ENCODE peak calls at places on chromosomes 12 and 14, in six cellular contexts. D is NCI-H774, N is NCI-H82, R is frontal cortex, G is NCI-H524, I is hepatic stellate cell. M is an unnamed sample.

GRCh38 chr12:131736807-131737484 is 26.1 kb downstream of the SFSWAP start:
- DNase-seq in D (no peak), N (no peak), R (no peak), G (no peak), I (peak; percentile 75), M (no peak)

GRCh38 chr12:104699489-104700194 is 242.9 kb downstream of the CHST11 start:
- DNase-seq in D (no peak), N (no peak), R (no peak), G (no peak), I (peak; percentile 22), M (no peak)

GRCh38 chr12:120687570-120688289 is 781 bp downstream of the MLEC start:
- DNase-seq in D (no peak), N (peak; percentile 53), R (no peak), G (no peak), I (no peak), M (peak; percentile 43)

GRCh38 chr14:24179961-24180726 is 8.3 kb downstream of the REC8 start:
- DNase-seq in D (no peak), N (no peak), R (peak; percentile 59), G (no peak), I (no peak), M (no peak)

GRCh38 chr12:45128637-45129036 is 77.7 kb upstream of the DBX2 start:
- DNase-seq in D (no peak), N (no peak), R (no peak), G (no peak), I (no peak), M (no peak)

GRCh38 chr12:15534870-15535269 is 212.6 kb downstream of the PTPRO start:
- DNase-seq in D (no peak), N (no peak), R (no peak), G (no peak), I (no peak), M (no peak)

GRCh38 chr12:59185291-59185690 is 265.0 kb upstream of the LRIG3 start:
- DNase-seq in D (no peak), N (no peak), R (no peak), G (no peak), I (no peak), M (no peak)

GRCh38 chr12:67772276-67773169 is 124.0 kb downstream of the DYRK2 start:
- DNase-seq in D (peak; percentile 46), N (peak; percentile 96), R (peak; percentile 53), G (peak; percentile 71), I (peak; percentile 71), M (no peak)

GRCh38 chr12:75476076-75476475 is 4.5 kb upstream of the GLIPR1 start:
- DNase-seq in D (no peak), N (no peak), R (no peak), G (no peak), I (no peak), M (peak; percentile 36)

GRCh38 chr12:64673490-64674169 is 63.3 kb downstream of the RASSF3 start:
- DNase-seq in D (no peak), N (peak; percentile 69), R (no peak), G (peak; percentile 49), I (no peak), M (no peak)

GRCh38 chr12:8036366-8036765 is 3.9 kb downstream of the FOXJ2 start:
- DNase-seq in D (no peak), N (no peak), R (no peak), G (no peak), I (no peak), M (no peak)

GRCh38 chr14:32985881-32986280 is 47.2 kb downstream of the NPAS3 start:
- DNase-seq in D (no peak), N (no peak), R (no peak), G (no peak), I (no peak), M (no peak)

GRCh38 chr12:59040651-59041050 is 120.3 kb upstream of the LRIG3 start:
- DNase-seq in D (no peak), N (no peak), R (no peak), G (no peak), I (peak; percentile 43), M (no peak)

GRCh38 chr12:7498832-7499231 is 4.7 kb downstream of the CD163 start:
- DNase-seq in D (no peak), N (no peak), R (peak; percentile 4), G (no peak), I (peak; percentile 32), M (no peak)

GRCh38 chr12:50734409-50735263 is 29.3 kb upstream of the ATF1 start:
- DNase-seq in D (peak; percentile 11), N (peak; percentile 69), R (peak; percentile 34), G (peak; percentile 40), I (peak; percentile 27), M (peak; percentile 2)

GRCh38 chr12:20050166-20050565 is 318.2 kb upstream of the PDE3A start:
- DNase-seq in D (peak; percentile 44), N (no peak), R (no peak), G (no peak), I (no peak), M (no peak)

GRCh38 chr12:58034311-58034710 is 92.9 kb downstream of the ATP23 start:
- DNase-seq in D (no peak), N (no peak), R (no peak), G (no peak), I (no peak), M (no peak)

GRCh38 chr12:113674996-113675395 is 203.3 kb upstream of the LHX5 start:
- DNase-seq in D (no peak), N (no peak), R (no peak), G (no peak), I (no peak), M (no peak)

GRCh38 chr12:104627975-104628322 is 171.2 kb downstream of the CHST11 start:
- DNase-seq in D (no peak), N (peak; percentile 96), R (no peak), G (peak; percentile 87), I (no peak), M (no peak)

GRCh38 chr14:96242126-96242525 is 13.9 kb upstream of the BDKRB1 start:
- DNase-seq in D (no peak), N (no peak), R (no peak), G (no peak), I (no peak), M (no peak)

GRCh38 chr12:44774815-44775411 is 101.2 kb downstream of the NELL2 start:
- DNase-seq in D (no peak), N (peak; percentile 34), R (no peak), G (peak; percentile 6), I (no peak), M (peak; percentile 49)

GRCh38 chr12:16198884-16199283 is 78.6 kb downstream of the SLC15A5 start:
- DNase-seq in D (no peak), N (peak; percentile 69), R (no peak), G (no peak), I (no peak), M (no peak)

GRCh38 chr12:116277393-116278258 is at the start of gene MED13L:
- DNase-seq in D (peak; percentile 92), N (peak; percentile 94), R (peak; percentile 95), G (peak; percentile 86), I (peak; percentile 97), M (peak; percentile 92)

GRCh38 chr12:65741662-65742480 is 82.4 kb upstream of the HMGA2 start:
- DNase-seq in D (no peak), N (peak; percentile 86), R (peak; percentile 54), G (peak; percentile 58), I (peak; percentile 73), M (peak; percentile 26)

GRCh38 chr14:81970307-81970706 is 436.7 kb upstream of the SEL1L start:
- DNase-seq in D (no peak), N (no peak), R (no peak), G (no peak), I (no peak), M (no peak)

GRCh38 chr14:75450381-75451276 is 22.8 kb downstream of the JDP2 start:
- DNase-seq in D (peak; percentile 33), N (no peak), R (no peak), G (no peak), I (no peak), M (no peak)

GRCh38 chr12:52082026-52082667 is 2.6 kb downstream of the SMIM41 start:
- DNase-seq in D (no peak), N (no peak), R (peak; percentile 42), G (no peak), I (peak; percentile 79), M (no peak)

GRCh38 chr12:69168828-69169227 is 70.5 kb upstream of the CPSF6 start:
- DNase-seq in D (no peak), N (no peak), R (no peak), G (no peak), I (no peak), M (no peak)

GRCh38 chr12:71955946-71956345 is 17.3 kb downstream of the TPH2 start:
- DNase-seq in D (no peak), N (no peak), R (no peak), G (no peak), I (no peak), M (no peak)